ENCODE peak calls at places on chromosomes 11 and 22, in five cellular contexts. One of them, this sample, is unnamed.

GRCh38 chr11:29279716-29280115 is 737.1 kb downstream of the KCNA4 start:
- DNase-seq in IMR-90: no peak
- DNase-seq in SK-N-SH: no peak
- DNase-seq in K562: no peak
- DNase-seq in GM12878: no peak
- DNase-seq in this sample: no peak

GRCh38 chr22:19959043-19959586 is 17.5 kb upstream of the TXNRD2 start:
- DNase-seq in GM12878: no peak
- DNase-seq in K562: peak
- DNase-seq in SK-N-SH: peak
- DNase-seq in IMR-90: peak
- DNase-seq in this sample: no peak

GRCh38 chr11:64339754-64340408 is at the start of gene CCDC88B:
- DNase-seq in IMR-90: no peak
- DNase-seq in SK-N-SH: no peak
- DNase-seq in GM12878: no peak
- DNase-seq in K562: no peak
- DNase-seq in this sample: no peak

GRCh38 chr11:17351510-17352176 is at the start of gene NCR3LG1:
- DNase-seq in K562: peak
- DNase-seq in IMR-90: peak
- DNase-seq in GM12878: no peak
- DNase-seq in SK-N-SH: peak
- DNase-seq in this sample: peak

GRCh38 chr22:47602732-47603131 is 840.3 kb downstream of the TBC1D22A start:
- DNase-seq in GM12878: no peak
- DNase-seq in IMR-90: no peak
- DNase-seq in K562: no peak
- DNase-seq in SK-N-SH: peak
- DNase-seq in this sample: no peak

GRCh38 chr11:66419825-66420224 is 1.0 kb upstream of the NPAS4 start:
- DNase-seq in GM12878: no peak
- DNase-seq in SK-N-SH: peak
- DNase-seq in IMR-90: no peak
- DNase-seq in K562: no peak
- DNase-seq in this sample: no peak

GRCh38 chr22:43236401-43237166 is 49.6 kb upstream of the TTLL12 start:
- DNase-seq in SK-N-SH: no peak
- DNase-seq in K562: no peak
- DNase-seq in IMR-90: no peak
- DNase-seq in GM12878: no peak
- DNase-seq in this sample: no peak

GRCh38 chr11:104152941-104153340 is 11.0 kb downstream of the PDGFD start:
- DNase-seq in IMR-90: no peak
- DNase-seq in K562: no peak
- DNase-seq in GM12878: no peak
- DNase-seq in SK-N-SH: no peak
- DNase-seq in this sample: no peak

GRCh38 chr11:127993788-127994187 is 593.6 kb downstream of the ETS1 start:
- DNase-seq in GM12878: no peak
- DNase-seq in SK-N-SH: no peak
- DNase-seq in K562: no peak
- DNase-seq in IMR-90: no peak
- DNase-seq in this sample: peak

GRCh38 chr11:35641206-35641885 is 21.2 kb upstream of the TRIM44 start:
- DNase-seq in IMR-90: no peak
- DNase-seq in GM12878: no peak
- DNase-seq in SK-N-SH: no peak
- DNase-seq in K562: no peak
- DNase-seq in this sample: no peak
- H3K4me2 ChIP-seq in IMR-90: no peak
- H3K4me2 ChIP-seq in GM12878: no peak
- H3K4me2 ChIP-seq in SK-N-SH: no peak
- H3K4me2 ChIP-seq in K562: no peak
- H3K4me2 ChIP-seq in this sample: no peak

GRCh38 chr11:118618991-118619375 is 11.6 kb downstream of the PHLDB1 start:
- DNase-seq in K562: no peak
- DNase-seq in GM12878: no peak
- DNase-seq in SK-N-SH: no peak
- DNase-seq in IMR-90: peak
- DNase-seq in this sample: no peak
- TF ChIP-seq RAD21 in K562: no peak
- TF ChIP-seq RAD21 in GM12878: no peak
- TF ChIP-seq RAD21 in SK-N-SH: no peak
- TF ChIP-seq RAD21 in IMR-90: no peak
- TF ChIP-seq RAD21 in this sample: no peak

GRCh38 chr22:30810105-30810504 is 115.4 kb downstream of the OSBP2 start:
- DNase-seq in IMR-90: no peak
- DNase-seq in GM12878: no peak
- DNase-seq in K562: no peak
- DNase-seq in SK-N-SH: no peak
- DNase-seq in this sample: no peak

GRCh38 chr22:30804626-30805025 is 110.0 kb downstream of the OSBP2 start:
- DNase-seq in K562: no peak
- DNase-seq in SK-N-SH: no peak
- DNase-seq in IMR-90: no peak
- DNase-seq in GM12878: no peak
- DNase-seq in this sample: no peak

GRCh38 chr22:30806391-30806861 is 111.8 kb downstream of the OSBP2 start:
- DNase-seq in K562: no peak
- DNase-seq in SK-N-SH: no peak
- DNase-seq in IMR-90: peak
- DNase-seq in GM12878: no peak
- DNase-seq in this sample: peak

GRCh38 chr22:30813936-30814335 is 119.3 kb downstream of the OSBP2 start:
- DNase-seq in GM12878: no peak
- DNase-seq in IMR-90: no peak
- DNase-seq in K562: no peak
- DNase-seq in SK-N-SH: no peak
- DNase-seq in this sample: no peak

DNA sequence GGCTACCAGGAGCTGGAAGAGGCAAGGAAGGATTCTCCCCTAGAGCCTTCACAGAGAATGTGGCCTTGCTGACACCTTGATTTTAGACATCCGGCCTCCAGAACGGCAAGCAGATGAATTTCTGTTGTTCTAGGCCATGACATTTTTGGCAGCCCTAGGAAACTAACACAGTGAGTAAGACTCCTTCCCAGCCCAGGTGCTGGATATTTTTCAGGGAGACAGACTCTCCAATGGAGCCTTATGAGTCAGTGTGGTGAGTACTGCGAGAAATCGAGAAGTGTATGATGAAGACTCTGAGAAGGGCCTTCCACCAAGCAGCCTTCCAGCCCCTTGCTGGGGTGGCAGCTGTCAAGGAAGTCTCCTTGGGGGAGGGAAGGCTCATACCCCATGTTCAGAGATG is 114.4 kb downstream of the OSBP2 start:
- DNase-seq in IMR-90: peak
- DNase-seq in SK-N-SH: no peak
- DNase-seq in K562: no peak
- DNase-seq in GM12878: no peak
- DNase-seq in this sample: no peak
- TF ChIP-seq RCOR1 in IMR-90: no peak
- TF ChIP-seq RCOR1 in SK-N-SH: no peak
- TF ChIP-seq RCOR1 in K562: no peak
- TF ChIP-seq RCOR1 in GM12878: no peak
- TF ChIP-seq RCOR1 in this sample: no peak

DNA sequence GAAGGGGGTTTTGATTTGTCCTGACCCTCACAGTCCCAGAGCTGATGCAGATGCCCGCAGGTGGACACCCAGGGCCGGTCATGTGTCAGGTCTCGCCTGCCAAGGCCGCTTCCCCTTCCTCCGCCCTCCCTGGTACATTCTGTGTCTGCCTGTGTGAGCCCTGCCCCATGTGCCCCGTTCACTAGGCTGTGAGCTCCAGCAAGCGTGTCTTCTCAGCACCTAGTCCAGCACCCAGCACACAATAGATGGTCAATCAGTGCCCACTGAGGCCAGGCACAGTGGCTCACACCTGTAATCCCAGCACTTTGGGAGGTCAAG is 29.9 kb upstream of the PPARA start:
- DNase-seq in IMR-90: no peak
- DNase-seq in SK-N-SH: no peak
- DNase-seq in K562: no peak
- DNase-seq in GM12878: no peak
- DNase-seq in this sample: no peak
- H3K4me2 ChIP-seq in IMR-90: no peak
- H3K4me2 ChIP-seq in SK-N-SH: no peak
- H3K4me2 ChIP-seq in K562: peak
- H3K4me2 ChIP-seq in GM12878: no peak
- H3K4me2 ChIP-seq in this sample: no peak

DNA sequence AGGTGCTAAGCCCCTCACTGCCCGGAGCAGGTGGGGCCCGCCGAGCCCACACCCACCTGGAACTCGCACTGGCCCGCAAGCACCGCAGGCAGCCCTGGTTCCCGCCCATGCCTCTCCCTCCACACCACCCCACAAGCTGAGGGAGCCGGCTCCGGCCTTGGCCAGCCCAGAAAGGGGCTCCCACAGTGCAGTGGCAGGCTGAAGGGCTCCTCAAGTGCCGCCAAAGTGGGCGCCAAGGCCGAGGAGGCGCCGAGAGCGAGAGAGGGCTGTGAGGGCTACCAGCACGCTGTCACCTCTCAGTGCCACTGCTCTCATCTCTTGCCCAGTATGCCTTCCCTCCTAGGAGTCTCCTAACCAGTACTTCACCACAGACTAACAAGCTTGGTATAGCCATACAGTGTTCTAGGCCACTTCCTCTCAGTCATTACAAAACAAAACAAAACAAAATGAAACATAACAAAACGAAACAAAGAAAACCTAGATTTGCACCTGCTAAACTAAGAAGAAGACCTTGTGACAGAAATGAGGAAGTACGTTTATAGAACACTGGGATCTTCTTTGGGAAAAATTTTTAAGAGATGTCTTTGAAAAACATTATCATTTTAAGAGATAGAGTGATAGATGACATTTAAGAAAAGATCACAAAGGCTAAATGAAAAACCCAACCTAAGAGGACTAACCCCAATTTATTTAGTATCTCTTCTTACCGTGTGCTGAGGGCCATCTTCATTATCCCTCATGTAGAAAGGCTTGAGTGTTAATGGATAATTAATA is 47.7 kb upstream of the GAB2 start:
- DNase-seq in IMR-90: no peak
- DNase-seq in K562: no peak
- DNase-seq in SK-N-SH: no peak
- DNase-seq in GM12878: peak
- DNase-seq in this sample: no peak
- TF ChIP-seq RAD21 in IMR-90: no peak
- TF ChIP-seq RAD21 in K562: no peak
- TF ChIP-seq RAD21 in SK-N-SH: no peak
- TF ChIP-seq RAD21 in GM12878: no peak
- TF ChIP-seq RAD21 in this sample: no peak

GRCh38 chr11:113373306-113373705 is 14.3 kb upstream of the ANKK1 start:
- DNase-seq in IMR-90: peak
- DNase-seq in GM12878: no peak
- DNase-seq in SK-N-SH: no peak
- DNase-seq in K562: no peak
- DNase-seq in this sample: no peak
- TF ChIP-seq RCOR1 in IMR-90: no peak
- TF ChIP-seq RCOR1 in GM12878: no peak
- TF ChIP-seq RCOR1 in SK-N-SH: no peak
- TF ChIP-seq RCOR1 in K562: no peak
- TF ChIP-seq RCOR1 in this sample: no peak

DNA sequence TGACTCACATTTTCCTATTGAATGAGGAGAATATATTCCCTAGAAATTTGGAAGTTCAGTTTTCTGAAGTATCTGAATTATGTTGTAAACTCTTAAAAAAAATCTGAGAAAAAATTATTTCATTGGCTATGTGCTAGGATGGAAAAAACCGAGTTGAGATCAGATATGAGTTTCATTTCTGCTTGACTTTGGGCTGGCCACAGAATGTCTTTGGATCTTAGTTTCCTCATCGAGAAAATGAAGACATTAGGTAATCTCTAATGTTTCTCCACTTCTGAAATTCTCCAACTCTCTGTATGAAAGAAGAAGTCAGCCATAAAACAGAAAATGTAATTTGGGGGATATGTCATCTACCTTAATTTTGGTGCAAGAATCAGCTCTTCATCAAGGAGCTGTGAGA is 28.8 kb downstream of the SLN start:
- DNase-seq in GM12878: no peak
- DNase-seq in SK-N-SH: no peak
- DNase-seq in K562: no peak
- DNase-seq in IMR-90: no peak
- DNase-seq in this sample: no peak
- H3K4me2 ChIP-seq in GM12878: no peak
- H3K4me2 ChIP-seq in SK-N-SH: no peak
- H3K4me2 ChIP-seq in K562: no peak
- H3K4me2 ChIP-seq in IMR-90: no peak
- H3K4me2 ChIP-seq in this sample: no peak

DNA sequence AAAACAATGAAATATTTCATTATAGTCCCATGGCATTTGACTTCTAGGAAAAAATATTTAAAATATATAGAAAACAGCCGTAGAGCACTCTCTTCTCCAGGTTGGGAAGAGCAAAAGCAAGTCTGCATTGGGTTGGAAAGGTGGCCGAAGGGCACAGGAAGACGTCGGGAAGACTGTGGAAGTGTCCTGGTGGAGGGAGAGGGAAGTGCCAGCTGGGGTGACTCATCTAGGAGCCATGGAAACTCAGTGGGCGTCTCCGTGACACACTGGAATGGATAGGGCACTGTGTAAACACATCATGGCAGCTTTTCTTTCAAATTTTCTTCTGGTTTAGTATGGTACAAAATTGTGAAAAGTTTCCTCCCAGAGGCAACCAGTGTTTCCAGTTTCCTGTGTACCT is 12.7 kb downstream of the GTPBP1 start:
- DNase-seq in GM12878: no peak
- DNase-seq in IMR-90: peak
- DNase-seq in SK-N-SH: peak
- DNase-seq in K562: no peak
- DNase-seq in this sample: peak
- TF ChIP-seq RAD21 in GM12878: no peak
- TF ChIP-seq RAD21 in IMR-90: peak
- TF ChIP-seq RAD21 in SK-N-SH: no peak
- TF ChIP-seq RAD21 in K562: no peak
- TF ChIP-seq RAD21 in this sample: no peak

DNA sequence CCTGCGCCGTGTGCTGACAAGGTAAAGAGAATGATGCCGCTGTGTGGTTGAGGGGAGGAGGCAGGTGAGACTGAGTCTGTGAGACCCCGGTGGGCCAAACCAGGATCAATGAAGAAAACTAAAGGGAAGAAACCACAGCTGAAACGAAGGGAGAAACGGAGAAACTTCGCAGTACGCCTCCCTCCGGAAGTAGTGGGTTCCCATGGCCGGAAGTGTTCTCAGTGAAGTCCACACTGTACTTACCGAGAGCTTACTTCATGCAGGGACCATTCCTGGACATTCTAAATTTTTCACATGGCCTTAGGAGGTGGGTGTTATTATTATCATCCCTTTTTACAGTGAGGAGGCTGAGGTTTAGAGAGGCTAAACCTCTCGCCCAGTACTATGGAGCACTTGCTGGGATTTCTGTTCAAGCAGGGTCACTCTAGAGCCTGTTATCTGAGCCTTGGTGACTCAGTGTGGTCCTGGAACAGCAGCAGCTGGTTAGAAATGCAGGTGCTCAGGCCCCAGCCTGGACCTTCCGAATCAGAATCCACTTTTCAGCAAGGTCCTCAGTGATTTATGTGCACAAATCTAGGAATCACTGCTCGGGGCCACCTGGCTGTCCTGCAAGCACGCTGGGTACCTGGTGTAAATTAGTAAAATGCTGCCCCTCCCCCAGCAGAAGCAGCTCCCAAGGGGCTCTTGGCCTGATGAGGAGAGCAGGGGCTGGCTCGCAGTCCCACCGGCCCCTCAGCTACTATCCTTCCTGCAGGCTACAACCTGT is 18.0 kb downstream of the CD5 start:
- DNase-seq in IMR-90: no peak
- DNase-seq in GM12878: no peak
- DNase-seq in K562: no peak
- DNase-seq in SK-N-SH: no peak
- DNase-seq in this sample: no peak
- TF ChIP-seq RCOR1 in IMR-90: no peak
- TF ChIP-seq RCOR1 in GM12878: no peak
- TF ChIP-seq RCOR1 in K562: no peak
- TF ChIP-seq RCOR1 in SK-N-SH: no peak
- TF ChIP-seq RCOR1 in this sample: no peak